ENCODE peak calls at places on chromosomes 12 and 14, in eight cellular contexts. One of them, this sample, is unnamed.

GRCh38 chr12:92928431-92928961 is 599 bp downstream of the EEA1 start:
- DNase-seq in GM06990: peak
- DNase-seq in NCI-H774: no peak
- DNase-seq in activated T-helper 1 cell treated with Interleukin-2 at 50 U/mL for 16 hours: no peak
- DNase-seq in retina: peak
- DNase-seq in GM13977: no peak
- DNase-seq in stimulated activated CD8-positive, alpha-beta memory T cell treated with anti-CD3 and anti-CD28 coated beads, Interleukin-12 subunit alpha, Interleukin-12 subunit beta, amount 100 ng/mL, for 4 hours: peak
- DNase-seq in DMS 273 treated with DMSO at 0.1 percent for 48 hours: no peak
- DNase-seq in this sample: no peak

GRCh38 chr12:123839826-123840225 is 77.7 kb downstream of the DNAH10 start:
- DNase-seq in GM13977: no peak
- DNase-seq in NCI-H774: no peak
- DNase-seq in retina: no peak
- DNase-seq in activated T-helper 1 cell treated with Interleukin-2 at 50 U/mL for 16 hours: no peak
- DNase-seq in GM06990: no peak
- DNase-seq in stimulated activated CD8-positive, alpha-beta memory T cell treated with anti-CD3 and anti-CD28 coated beads, Interleukin-12 subunit alpha, Interleukin-12 subunit beta, amount 100 ng/mL, for 4 hours: no peak
- DNase-seq in DMS 273 treated with DMSO at 0.1 percent for 48 hours: no peak
- DNase-seq in this sample: no peak

GRCh38 chr12:102883204-102883799 is 33.7 kb downstream of the PAH start:
- DNase-seq in NCI-H774: peak
- DNase-seq in GM13977: peak
- DNase-seq in activated T-helper 1 cell treated with Interleukin-2 at 50 U/mL for 16 hours: no peak
- DNase-seq in retina: peak
- DNase-seq in stimulated activated CD8-positive, alpha-beta memory T cell treated with anti-CD3 and anti-CD28 coated beads, Interleukin-12 subunit alpha, Interleukin-12 subunit beta, amount 100 ng/mL, for 4 hours: no peak
- DNase-seq in GM06990: peak
- DNase-seq in DMS 273 treated with DMSO at 0.1 percent for 48 hours: no peak
- DNase-seq in this sample: peak

GRCh38 chr14:25132734-25133422 is 82.9 kb upstream of the STXBP6 start:
- DNase-seq in DMS 273 treated with DMSO at 0.1 percent for 48 hours: peak
- DNase-seq in GM06990: peak
- DNase-seq in GM13977: peak
- DNase-seq in NCI-H774: peak
- DNase-seq in activated T-helper 1 cell treated with Interleukin-2 at 50 U/mL for 16 hours: peak
- DNase-seq in stimulated activated CD8-positive, alpha-beta memory T cell treated with anti-CD3 and anti-CD28 coated beads, Interleukin-12 subunit alpha, Interleukin-12 subunit beta, amount 100 ng/mL, for 4 hours: no peak
- DNase-seq in retina: peak
- DNase-seq in this sample: peak

GRCh38 chr12:98002887-98003493 is 512.4 kb upstream of the TMPO start:
- DNase-seq in stimulated activated CD8-positive, alpha-beta memory T cell treated with anti-CD3 and anti-CD28 coated beads, Interleukin-12 subunit alpha, Interleukin-12 subunit beta, amount 100 ng/mL, for 4 hours: no peak
- DNase-seq in retina: peak
- DNase-seq in activated T-helper 1 cell treated with Interleukin-2 at 50 U/mL for 16 hours: no peak
- DNase-seq in GM13977: peak
- DNase-seq in GM06990: no peak
- DNase-seq in NCI-H774: peak
- DNase-seq in DMS 273 treated with DMSO at 0.1 percent for 48 hours: peak
- DNase-seq in this sample: peak

GRCh38 chr12:113289361-113289760 is 45.5 kb downstream of the SLC8B1 start:
- DNase-seq in GM06990: no peak
- DNase-seq in GM13977: no peak
- DNase-seq in stimulated activated CD8-positive, alpha-beta memory T cell treated with anti-CD3 and anti-CD28 coated beads, Interleukin-12 subunit alpha, Interleukin-12 subunit beta, amount 100 ng/mL, for 4 hours: no peak
- DNase-seq in DMS 273 treated with DMSO at 0.1 percent for 48 hours: no peak
- DNase-seq in NCI-H774: no peak
- DNase-seq in activated T-helper 1 cell treated with Interleukin-2 at 50 U/mL for 16 hours: no peak
- DNase-seq in retina: no peak
- DNase-seq in this sample: no peak

GRCh38 chr14:103916636-103917262 is 11.5 kb upstream of the TDRD9 start:
- DNase-seq in GM13977: no peak
- DNase-seq in NCI-H774: no peak
- DNase-seq in activated T-helper 1 cell treated with Interleukin-2 at 50 U/mL for 16 hours: no peak
- DNase-seq in stimulated activated CD8-positive, alpha-beta memory T cell treated with anti-CD3 and anti-CD28 coated beads, Interleukin-12 subunit alpha, Interleukin-12 subunit beta, amount 100 ng/mL, for 4 hours: no peak
- DNase-seq in retina: no peak
- DNase-seq in DMS 273 treated with DMSO at 0.1 percent for 48 hours: no peak
- DNase-seq in GM06990: no peak
- DNase-seq in this sample: no peak

GRCh38 chr12:89883630-89884364 is 175.2 kb upstream of the ATP2B1 start:
- DNase-seq in DMS 273 treated with DMSO at 0.1 percent for 48 hours: peak
- DNase-seq in retina: no peak
- DNase-seq in GM06990: no peak
- DNase-seq in GM13977: no peak
- DNase-seq in stimulated activated CD8-positive, alpha-beta memory T cell treated with anti-CD3 and anti-CD28 coated beads, Interleukin-12 subunit alpha, Interleukin-12 subunit beta, amount 100 ng/mL, for 4 hours: no peak
- DNase-seq in NCI-H774: peak
- DNase-seq in activated T-helper 1 cell treated with Interleukin-2 at 50 U/mL for 16 hours: no peak
- DNase-seq in this sample: peak

GRCh38 chr14:58463147-58463546 is 35.6 kb downstream of the KIAA0586 start:
- DNase-seq in DMS 273 treated with DMSO at 0.1 percent for 48 hours: no peak
- DNase-seq in activated T-helper 1 cell treated with Interleukin-2 at 50 U/mL for 16 hours: no peak
- DNase-seq in NCI-H774: no peak
- DNase-seq in GM06990: no peak
- DNase-seq in retina: no peak
- DNase-seq in stimulated activated CD8-positive, alpha-beta memory T cell treated with anti-CD3 and anti-CD28 coated beads, Interleukin-12 subunit alpha, Interleukin-12 subunit beta, amount 100 ng/mL, for 4 hours: no peak
- DNase-seq in GM13977: no peak
- DNase-seq in this sample: no peak

GRCh38 chr12:47397664-47398281 is 308.1 kb downstream of the RPAP3 start:
- DNase-seq in DMS 273 treated with DMSO at 0.1 percent for 48 hours: no peak
- DNase-seq in GM13977: peak
- DNase-seq in activated T-helper 1 cell treated with Interleukin-2 at 50 U/mL for 16 hours: no peak
- DNase-seq in stimulated activated CD8-positive, alpha-beta memory T cell treated with anti-CD3 and anti-CD28 coated beads, Interleukin-12 subunit alpha, Interleukin-12 subunit beta, amount 100 ng/mL, for 4 hours: no peak
- DNase-seq in NCI-H774: peak
- DNase-seq in GM06990: no peak
- DNase-seq in retina: no peak
- DNase-seq in this sample: peak

GRCh38 chr12:104669057-104669770 is 212.5 kb downstream of the CHST11 start:
- DNase-seq in DMS 273 treated with DMSO at 0.1 percent for 48 hours: no peak
- DNase-seq in stimulated activated CD8-positive, alpha-beta memory T cell treated with anti-CD3 and anti-CD28 coated beads, Interleukin-12 subunit alpha, Interleukin-12 subunit beta, amount 100 ng/mL, for 4 hours: no peak
- DNase-seq in activated T-helper 1 cell treated with Interleukin-2 at 50 U/mL for 16 hours: no peak
- DNase-seq in GM06990: no peak
- DNase-seq in NCI-H774: peak
- DNase-seq in retina: peak
- DNase-seq in GM13977: no peak
- DNase-seq in this sample: no peak

GRCh38 chr12:132427999-132428871 is 61.7 kb upstream of the FBRSL1 start:
- DNase-seq in retina: no peak
- DNase-seq in NCI-H774: no peak
- DNase-seq in GM13977: no peak
- DNase-seq in activated T-helper 1 cell treated with Interleukin-2 at 50 U/mL for 16 hours: no peak
- DNase-seq in DMS 273 treated with DMSO at 0.1 percent for 48 hours: no peak
- DNase-seq in stimulated activated CD8-positive, alpha-beta memory T cell treated with anti-CD3 and anti-CD28 coated beads, Interleukin-12 subunit alpha, Interleukin-12 subunit beta, amount 100 ng/mL, for 4 hours: no peak
- DNase-seq in GM06990: no peak
- DNase-seq in this sample: peak

GRCh38 chr12:701896-702539 is 38.8 kb upstream of the NINJ2 start:
- DNase-seq in NCI-H774: no peak
- DNase-seq in GM06990: no peak
- DNase-seq in DMS 273 treated with DMSO at 0.1 percent for 48 hours: no peak
- DNase-seq in activated T-helper 1 cell treated with Interleukin-2 at 50 U/mL for 16 hours: no peak
- DNase-seq in GM13977: no peak
- DNase-seq in stimulated activated CD8-positive, alpha-beta memory T cell treated with anti-CD3 and anti-CD28 coated beads, Interleukin-12 subunit alpha, Interleukin-12 subunit beta, amount 100 ng/mL, for 4 hours: no peak
- DNase-seq in retina: peak
- DNase-seq in this sample: no peak

GRCh38 chr12:119338593-119339363 is 4.2 kb downstream of the CCDC60 start:
- DNase-seq in stimulated activated CD8-positive, alpha-beta memory T cell treated with anti-CD3 and anti-CD28 coated beads, Interleukin-12 subunit alpha, Interleukin-12 subunit beta, amount 100 ng/mL, for 4 hours: no peak
- DNase-seq in GM06990: no peak
- DNase-seq in DMS 273 treated with DMSO at 0.1 percent for 48 hours: no peak
- DNase-seq in retina: peak
- DNase-seq in activated T-helper 1 cell treated with Interleukin-2 at 50 U/mL for 16 hours: no peak
- DNase-seq in NCI-H774: no peak
- DNase-seq in GM13977: no peak
- DNase-seq in this sample: peak

GRCh38 chr12:46371718-46372130 is 849 bp downstream of the SLC38A2 start:
- DNase-seq in stimulated activated CD8-positive, alpha-beta memory T cell treated with anti-CD3 and anti-CD28 coated beads, Interleukin-12 subunit alpha, Interleukin-12 subunit beta, amount 100 ng/mL, for 4 hours: peak
- DNase-seq in retina: peak
- DNase-seq in GM06990: no peak
- DNase-seq in NCI-H774: peak
- DNase-seq in DMS 273 treated with DMSO at 0.1 percent for 48 hours: no peak
- DNase-seq in GM13977: peak
- DNase-seq in activated T-helper 1 cell treated with Interleukin-2 at 50 U/mL for 16 hours: peak
- DNase-seq in this sample: no peak

GRCh38 chr12:15931590-15932053 is 20.5 kb downstream of the DERA start:
- DNase-seq in DMS 273 treated with DMSO at 0.1 percent for 48 hours: peak
- DNase-seq in stimulated activated CD8-positive, alpha-beta memory T cell treated with anti-CD3 and anti-CD28 coated beads, Interleukin-12 subunit alpha, Interleukin-12 subunit beta, amount 100 ng/mL, for 4 hours: no peak
- DNase-seq in GM13977: no peak
- DNase-seq in NCI-H774: no peak
- DNase-seq in retina: no peak
- DNase-seq in activated T-helper 1 cell treated with Interleukin-2 at 50 U/mL for 16 hours: no peak
- DNase-seq in GM06990: peak
- DNase-seq in this sample: no peak

GRCh38 chr12:55653031-55653430 is 16.3 kb downstream of the OR10P1 start:
- DNase-seq in retina: no peak
- DNase-seq in NCI-H774: no peak
- DNase-seq in DMS 273 treated with DMSO at 0.1 percent for 48 hours: no peak
- DNase-seq in activated T-helper 1 cell treated with Interleukin-2 at 50 U/mL for 16 hours: no peak
- DNase-seq in GM06990: no peak
- DNase-seq in stimulated activated CD8-positive, alpha-beta memory T cell treated with anti-CD3 and anti-CD28 coated beads, Interleukin-12 subunit alpha, Interleukin-12 subunit beta, amount 100 ng/mL, for 4 hours: no peak
- DNase-seq in GM13977: no peak
- DNase-seq in this sample: no peak

GRCh38 chr12:120488057-120488660 is 7.8 kb upstream of the DYNLL1 start:
- DNase-seq in stimulated activated CD8-positive, alpha-beta memory T cell treated with anti-CD3 and anti-CD28 coated beads, Interleukin-12 subunit alpha, Interleukin-12 subunit beta, amount 100 ng/mL, for 4 hours: no peak
- DNase-seq in GM06990: no peak
- DNase-seq in activated T-helper 1 cell treated with Interleukin-2 at 50 U/mL for 16 hours: no peak
- DNase-seq in NCI-H774: no peak
- DNase-seq in DMS 273 treated with DMSO at 0.1 percent for 48 hours: no peak
- DNase-seq in retina: no peak
- DNase-seq in GM13977: no peak
- DNase-seq in this sample: no peak

GRCh38 chr12:60259241-60259640 is 663.4 kb downstream of the SLC16A7 start:
- DNase-seq in activated T-helper 1 cell treated with Interleukin-2 at 50 U/mL for 16 hours: no peak
- DNase-seq in DMS 273 treated with DMSO at 0.1 percent for 48 hours: no peak
- DNase-seq in GM06990: no peak
- DNase-seq in retina: no peak
- DNase-seq in NCI-H774: peak
- DNase-seq in stimulated activated CD8-positive, alpha-beta memory T cell treated with anti-CD3 and anti-CD28 coated beads, Interleukin-12 subunit alpha, Interleukin-12 subunit beta, amount 100 ng/mL, for 4 hours: no peak
- DNase-seq in GM13977: no peak
- DNase-seq in this sample: no peak

GRCh38 chr12:46461459-46461858 is 88.9 kb upstream of the SLC38A2 start:
- DNase-seq in DMS 273 treated with DMSO at 0.1 percent for 48 hours: no peak
- DNase-seq in activated T-helper 1 cell treated with Interleukin-2 at 50 U/mL for 16 hours: no peak
- DNase-seq in retina: no peak
- DNase-seq in GM13977: no peak
- DNase-seq in NCI-H774: no peak
- DNase-seq in GM06990: no peak
- DNase-seq in stimulated activated CD8-positive, alpha-beta memory T cell treated with anti-CD3 and anti-CD28 coated beads, Interleukin-12 subunit alpha, Interleukin-12 subunit beta, amount 100 ng/mL, for 4 hours: no peak
- DNase-seq in this sample: no peak

GRCh38 chr14:89625988-89626806 is 209.2 kb upstream of the FOXN3 start:
- DNase-seq in stimulated activated CD8-positive, alpha-beta memory T cell treated with anti-CD3 and anti-CD28 coated beads, Interleukin-12 subunit alpha, Interleukin-12 subunit beta, amount 100 ng/mL, for 4 hours: no peak
- DNase-seq in DMS 273 treated with DMSO at 0.1 percent for 48 hours: no peak
- DNase-seq in GM06990: no peak
- DNase-seq in GM13977: no peak
- DNase-seq in activated T-helper 1 cell treated with Interleukin-2 at 50 U/mL for 16 hours: no peak
- DNase-seq in NCI-H774: no peak
- DNase-seq in retina: no peak
- DNase-seq in this sample: no peak

GRCh38 chr12:7555752-7556151 is 52.2 kb upstream of the CD163 start:
- DNase-seq in GM06990: no peak
- DNase-seq in activated T-helper 1 cell treated with Interleukin-2 at 50 U/mL for 16 hours: no peak
- DNase-seq in NCI-H774: no peak
- DNase-seq in GM13977: no peak
- DNase-seq in retina: no peak
- DNase-seq in DMS 273 treated with DMSO at 0.1 percent for 48 hours: no peak
- DNase-seq in stimulated activated CD8-positive, alpha-beta memory T cell treated with anti-CD3 and anti-CD28 coated beads, Interleukin-12 subunit alpha, Interleukin-12 subunit beta, amount 100 ng/mL, for 4 hours: no peak
- DNase-seq in this sample: no peak

GRCh38 chr14:102272392-102272791 is 32.6 kb downstream of the MOK start:
- DNase-seq in DMS 273 treated with DMSO at 0.1 percent for 48 hours: no peak
- DNase-seq in GM06990: no peak
- DNase-seq in activated T-helper 1 cell treated with Interleukin-2 at 50 U/mL for 16 hours: no peak
- DNase-seq in GM13977: no peak
- DNase-seq in retina: no peak
- DNase-seq in NCI-H774: no peak
- DNase-seq in stimulated activated CD8-positive, alpha-beta memory T cell treated with anti-CD3 and anti-CD28 coated beads, Interleukin-12 subunit alpha, Interleukin-12 subunit beta, amount 100 ng/mL, for 4 hours: no peak
- DNase-seq in this sample: no peak

GRCh38 chr12:68648179-68648578 is 37.5 kb downstream of the RAP1B start:
- DNase-seq in retina: no peak
- DNase-seq in NCI-H774: no peak
- DNase-seq in stimulated activated CD8-positive, alpha-beta memory T cell treated with anti-CD3 and anti-CD28 coated beads, Interleukin-12 subunit alpha, Interleukin-12 subunit beta, amount 100 ng/mL, for 4 hours: no peak
- DNase-seq in activated T-helper 1 cell treated with Interleukin-2 at 50 U/mL for 16 hours: no peak
- DNase-seq in DMS 273 treated with DMSO at 0.1 percent for 48 hours: no peak
- DNase-seq in GM13977: no peak
- DNase-seq in GM06990: no peak
- DNase-seq in this sample: no peak

GRCh38 chr12:132209654-132210222 is 65.5 kb downstream of the NOC4L start:
- DNase-seq in GM06990: no peak
- DNase-seq in activated T-helper 1 cell treated with Interleukin-2 at 50 U/mL for 16 hours: no peak
- DNase-seq in GM13977: no peak
- DNase-seq in NCI-H774: no peak
- DNase-seq in retina: no peak
- DNase-seq in stimulated activated CD8-positive, alpha-beta memory T cell treated with anti-CD3 and anti-CD28 coated beads, Interleukin-12 subunit alpha, Interleukin-12 subunit beta, amount 100 ng/mL, for 4 hours: no peak
- DNase-seq in DMS 273 treated with DMSO at 0.1 percent for 48 hours: no peak
- DNase-seq in this sample: no peak

GRCh38 chr14:94129758-94130414 is 482 bp upstream of the IFI27L2 start:
- DNase-seq in stimulated activated CD8-positive, alpha-beta memory T cell treated with anti-CD3 and anti-CD28 coated beads, Interleukin-12 subunit alpha, Interleukin-12 subunit beta, amount 100 ng/mL, for 4 hours: no peak
- DNase-seq in activated T-helper 1 cell treated with Interleukin-2 at 50 U/mL for 16 hours: no peak
- DNase-seq in NCI-H774: peak
- DNase-seq in retina: peak
- DNase-seq in GM13977: peak
- DNase-seq in GM06990: no peak
- DNase-seq in DMS 273 treated with DMSO at 0.1 percent for 48 hours: peak
- DNase-seq in this sample: peak

GRCh38 chr12:14710632-14711324 is 14.4 kb upstream of the GUCY2C start:
- DNase-seq in stimulated activated CD8-positive, alpha-beta memory T cell treated with anti-CD3 and anti-CD28 coated beads, Interleukin-12 subunit alpha, Interleukin-12 subunit beta, amount 100 ng/mL, for 4 hours: no peak
- DNase-seq in GM13977: no peak
- DNase-seq in GM06990: no peak
- DNase-seq in activated T-helper 1 cell treated with Interleukin-2 at 50 U/mL for 16 hours: no peak
- DNase-seq in retina: no peak
- DNase-seq in DMS 273 treated with DMSO at 0.1 percent for 48 hours: no peak
- DNase-seq in NCI-H774: peak
- DNase-seq in this sample: no peak

GRCh38 chr14:105474478-105475268 is at the start of gene CRIP2:
- DNase-seq in GM13977: peak
- DNase-seq in DMS 273 treated with DMSO at 0.1 percent for 48 hours: no peak
- DNase-seq in retina: peak
- DNase-seq in GM06990: no peak
- DNase-seq in NCI-H774: peak
- DNase-seq in stimulated activated CD8-positive, alpha-beta memory T cell treated with anti-CD3 and anti-CD28 coated beads, Interleukin-12 subunit alpha, Interleukin-12 subunit beta, amount 100 ng/mL, for 4 hours: no peak
- DNase-seq in activated T-helper 1 cell treated with Interleukin-2 at 50 U/mL for 16 hours: peak
- DNase-seq in this sample: peak

GRCh38 chr12:131673519-131674265 is 37.2 kb upstream of the SFSWAP start:
- DNase-seq in activated T-helper 1 cell treated with Interleukin-2 at 50 U/mL for 16 hours: no peak
- DNase-seq in DMS 273 treated with DMSO at 0.1 percent for 48 hours: no peak
- DNase-seq in GM13977: no peak
- DNase-seq in NCI-H774: no peak
- DNase-seq in retina: no peak
- DNase-seq in stimulated activated CD8-positive, alpha-beta memory T cell treated with anti-CD3 and anti-CD28 coated beads, Interleukin-12 subunit alpha, Interleukin-12 subunit beta, amount 100 ng/mL, for 4 hours: no peak
- DNase-seq in GM06990: no peak
- DNase-seq in this sample: peak

GRCh38 chr12:71197460-71197859 is 39.7 kb upstream of the TSPAN8 start:
- DNase-seq in stimulated activated CD8-positive, alpha-beta memory T cell treated with anti-CD3 and anti-CD28 coated beads, Interleukin-12 subunit alpha, Interleukin-12 subunit beta, amount 100 ng/mL, for 4 hours: no peak
- DNase-seq in activated T-helper 1 cell treated with Interleukin-2 at 50 U/mL for 16 hours: no peak
- DNase-seq in retina: no peak
- DNase-seq in NCI-H774: no peak
- DNase-seq in GM06990: no peak
- DNase-seq in GM13977: no peak
- DNase-seq in DMS 273 treated with DMSO at 0.1 percent for 48 hours: no peak
- DNase-seq in this sample: no peak

GRCh38 chr14:29310210-29310609 is 543.6 kb downstream of the FOXG1 start:
- DNase-seq in GM06990: no peak
- DNase-seq in NCI-H774: no peak
- DNase-seq in activated T-helper 1 cell treated with Interleukin-2 at 50 U/mL for 16 hours: no peak
- DNase-seq in DMS 273 treated with DMSO at 0.1 percent for 48 hours: no peak
- DNase-seq in retina: no peak
- DNase-seq in GM13977: no peak
- DNase-seq in stimulated activated CD8-positive, alpha-beta memory T cell treated with anti-CD3 and anti-CD28 coated beads, Interleukin-12 subunit alpha, Interleukin-12 subunit beta, amount 100 ng/mL, for 4 hours: no peak
- DNase-seq in this sample: no peak

GRCh38 chr12:28167981-28168485 is 22.2 kb upstream of the CCDC91 start:
- DNase-seq in retina: no peak
- DNase-seq in NCI-H774: no peak
- DNase-seq in DMS 273 treated with DMSO at 0.1 percent for 48 hours: no peak
- DNase-seq in GM13977: no peak
- DNase-seq in stimulated activated CD8-positive, alpha-beta memory T cell treated with anti-CD3 and anti-CD28 coated beads, Interleukin-12 subunit alpha, Interleukin-12 subunit beta, amount 100 ng/mL, for 4 hours: no peak
- DNase-seq in activated T-helper 1 cell treated with Interleukin-2 at 50 U/mL for 16 hours: no peak
- DNase-seq in GM06990: no peak
- DNase-seq in this sample: no peak

GRCh38 chr12:25994252-25994651 is 35.8 kb downstream of the RASSF8 start:
- DNase-seq in GM06990: no peak
- DNase-seq in GM13977: no peak
- DNase-seq in DMS 273 treated with DMSO at 0.1 percent for 48 hours: no peak
- DNase-seq in stimulated activated CD8-positive, alpha-beta memory T cell treated with anti-CD3 and anti-CD28 coated beads, Interleukin-12 subunit alpha, Interleukin-12 subunit beta, amount 100 ng/mL, for 4 hours: no peak
- DNase-seq in activated T-helper 1 cell treated with Interleukin-2 at 50 U/mL for 16 hours: no peak
- DNase-seq in retina: no peak
- DNase-seq in NCI-H774: no peak
- DNase-seq in this sample: no peak

GRCh38 chr14:45364565-45364964 is 111.6 kb upstream of the MIS18BP1 start:
- DNase-seq in NCI-H774: no peak
- DNase-seq in activated T-helper 1 cell treated with Interleukin-2 at 50 U/mL for 16 hours: no peak
- DNase-seq in GM13977: no peak
- DNase-seq in stimulated activated CD8-positive, alpha-beta memory T cell treated with anti-CD3 and anti-CD28 coated beads, Interleukin-12 subunit alpha, Interleukin-12 subunit beta, amount 100 ng/mL, for 4 hours: no peak
- DNase-seq in DMS 273 treated with DMSO at 0.1 percent for 48 hours: no peak
- DNase-seq in retina: no peak
- DNase-seq in GM06990: no peak
- DNase-seq in this sample: no peak

This sample was measured in ecto neural progenitor cell.